ENCODE peak calls at places on chromosomes 16 and 17, in four cellular contexts. F, A, S and C are unnamed samples.

GRCh38 chr17:44304651-44305050 is 3.8 kb upstream of the RUNDC3A start:
- DNase-seq in A (no peak), S (no peak), F (no peak), C (no peak)

GRCh38 chr16:83992624-83993023 is 24.6 kb downstream of the NECAB2 start:
- DNase-seq in S (no peak), F (no peak), A (no peak), C (no peak)

GRCh38 chr16:54657709-54658102 is 273.0 kb upstream of the IRX5 start:
- DNase-seq in S (no peak), A (no peak), F (no peak), C (no peak)

GRCh38 chr16:83578146-83578545 is 229.6 kb upstream of the HSBP1 start:
- DNase-seq in A (no peak), S (no peak), F (no peak), C (no peak)

GRCh38 chr16:49003022-49003421 is 278.6 kb downstream of the CBLN1 start:
- DNase-seq in S (no peak), F (no peak), A (no peak), C (no peak)

GRCh38 chr17:17088511-17089205 is 46.4 kb downstream of the MPRIP start:
- DNase-seq in A (no peak), S (peak; percentile 5), F (no peak), C (no peak)

GRCh38 chr17:46822388-46822921 is 4.0 kb upstream of the WNT3 start:
- DNase-seq in S (no peak), F (no peak), A (peak; percentile 50), C (no peak)

GRCh38 chr17:9123594-9124553 is 102.6 kb downstream of the NTN1 start:
- DNase-seq in F (no peak), A (no peak), S (no peak), C (no peak)

GRCh38 chr17:55266051-55266957 is 1.5 kb downstream of the HLF start:
- DNase-seq in S (peak; percentile 57), A (no peak), F (no peak), C (no peak)

GRCh38 chr17:33233855-33234228 is 59.3 kb downstream of the ASIC2 start:
- DNase-seq in S (peak; percentile 28), F (no peak), A (no peak), C (peak; percentile 76)

GRCh38 chr17:28416703-28417311 is 10.8 kb upstream of the SLC46A1 start:
- DNase-seq in A (peak; percentile 37), S (no peak), F (peak; percentile 40), C (no peak)

GRCh38 chr16:88650749-88651275 is at the start of gene CYBA:
- DNase-seq in F (peak; percentile 97), S (no peak), A (peak; percentile 94), C (no peak)

GRCh38 chr16:4347010-4347409 is 4.1 kb downstream of the PAM16 start:
- DNase-seq in S (no peak), A (no peak), F (no peak), C (no peak)

GRCh38 chr17:38730526-38731379 is 612 bp downstream of the CISD3 start:
- DNase-seq in S (peak; percentile 79), F (no peak), A (no peak), C (no peak)

GRCh38 chr17:80938556-80938955 is 53.1 kb upstream of the CHMP6 start:
- DNase-seq in F (no peak), A (no peak), S (no peak), C (no peak)

GRCh38 chr17:65047939-65048338 is 8.6 kb downstream of the GNA13 start:
- DNase-seq in S (no peak), F (no peak), A (no peak), C (no peak)

GRCh38 chr17:13562271-13562800 is 39.4 kb downstream of the HS3ST3A1 start:
- DNase-seq in F (no peak), A (no peak), S (peak; percentile 28), C (no peak)

GRCh38 chr17:42618442-42619150 is 9.1 kb downstream of the TUBG1 start:
- DNase-seq in F (peak; percentile 64), S (no peak), A (peak; percentile 49), C (no peak)

GRCh38 chr17:34091975-34092374 is 163.1 kb upstream of the CCL2 start:
- DNase-seq in S (no peak), A (no peak), F (no peak), C (no peak)

GRCh38 chr16:11204513-11205047 is 51.4 kb downstream of the SOCS1 start:
- DNase-seq in A (no peak), S (no peak), F (no peak), C (no peak)

GRCh38 chr17:37744961-37745800 is at the start of gene HNF1B:
- DNase-seq in A (peak; percentile 69), F (peak; percentile 70), S (no peak), C (no peak)

GRCh38 chr17:2013994-2014317 is 11.2 kb downstream of the RTN4RL1 start:
- DNase-seq in F (no peak), A (no peak), S (no peak), C (no peak)

GRCh38 chr17:1647802-1648581 is 1.7 kb downstream of the RILP start:
- DNase-seq in A (no peak), S (peak; percentile 64), F (no peak), C (no peak)

GRCh38 chr16:50299508-50300105 is 33.3 kb downstream of the ADCY7 start:
- DNase-seq in F (no peak), A (no peak), S (peak; percentile 17), C (no peak)

GRCh38 chr16:22161999-22162657 is at the start of gene SDR42E2:
- DNase-seq in F (peak; percentile 30), S (no peak), A (peak; percentile 83), C (no peak)

GRCh38 chr17:79907855-79908254 is 68.6 kb upstream of the CBX4 start:
- DNase-seq in S (no peak), F (no peak), A (no peak), C (no peak)

GRCh38 chr16:3961449-3961849 is 80.9 kb upstream of the CREBBP start:
- DNase-seq in S (no peak), F (no peak), A (no peak), C (no peak)

GRCh38 chr16:75296606-75297005 is 45.2 kb upstream of the BCAR1 start:
- DNase-seq in S (peak; percentile 58), A (no peak), F (no peak), C (no peak)

GRCh38 chr17:70329751-70330150 is 160.4 kb downstream of the KCNJ2 start:
- DNase-seq in F (no peak), A (no peak), S (no peak), C (no peak)

GRCh38 chr16:89365044-89365467 is 125.3 kb downstream of the ANKRD11 start:
- DNase-seq in A (no peak), F (no peak), S (no peak), C (no peak)

GRCh38 chr17:76278268-76278908 is 13.2 kb downstream of the UBALD2 start:
- DNase-seq in F (no peak), S (no peak), A (no peak), C (no peak)

GRCh38 chr17:40671282-40671681 is 6.3 kb upstream of the KRT222 start:
- DNase-seq in A (no peak), F (no peak), S (no peak), C (no peak)